ENCODE peak calls at places on chromosomes 12 and 14, in four cellular contexts. I, U, Y and C are unnamed samples.

GRCh38 chr14:54935958-54936357 is 33.3 kb upstream of the GCH1 start:
- DNase-seq in Y (no peak), I (no peak), U (no peak), C (no peak)

GRCh38 chr14:104966261-104967143 is 11.7 kb downstream of the AHNAK2 start:
- DNase-seq in I (no peak), Y (no peak), U (no peak), C (no peak)

GRCh38 chr14:99982449-99983250 is 82.6 kb upstream of the EVL start:
- DNase-seq in Y (no peak), I (no peak), U (peak), C (peak)

GRCh38 chr12:716506-716905 is 35.9 kb upstream of the WNK1 start:
- DNase-seq in Y (no peak), U (no peak), I (no peak), C (no peak)

GRCh38 chr12:126953365-126953889 is 1313.5 kb upstream of the TMEM132C start:
- DNase-seq in U (no peak), Y (no peak), I (no peak), C (no peak)

GRCh38 chr14:31449971-31450610 is 7.2 kb downstream of the DTD2 start:
- DNase-seq in I (no peak), Y (peak), U (peak), C (peak)

GRCh38 chr12:42802688-42803279 is 213.2 kb upstream of the PRICKLE1 start:
- DNase-seq in Y (no peak), I (no peak), U (no peak), C (no peak)

GRCh38 chr14:21142357-21142756 is 13.5 kb downstream of the OR5AU1 start:
- DNase-seq in I (no peak), Y (no peak), U (no peak), C (no peak)

GRCh38 chr12:29895966-29896365 is 112.2 kb upstream of the TMTC1 start:
- DNase-seq in Y (no peak), U (no peak), I (no peak), C (no peak)

GRCh38 chr12:124750149-124750656 is 113.5 kb downstream of the SCARB1 start:
- DNase-seq in I (no peak), Y (no peak), U (no peak), C (no peak)

GRCh38 chr14:57865066-57865449 is 834 bp downstream of the SLC35F4 start:
- DNase-seq in I (no peak), U (no peak), Y (no peak), C (no peak)

GRCh38 chr14:89953602-89954001 is 928 bp downstream of the EFCAB11 start:
- DNase-seq in U (no peak), Y (no peak), I (no peak), C (no peak)

GRCh38 chr14:83467811-83468210 is 1934.2 kb upstream of the SEL1L start:
- DNase-seq in U (no peak), Y (no peak), I (no peak), C (no peak)

GRCh38 chr12:51819851-51820720 is 28.4 kb downstream of the FIGNL2 start:
- DNase-seq in U (no peak), I (no peak), Y (no peak), C (no peak)

GRCh38 chr12:92735131-92735721 is 32.4 kb downstream of the PLEKHG7 start:
- DNase-seq in U (peak), I (no peak), Y (peak), C (peak)

GRCh38 chr12:11130999-11131398 is 3.4 kb downstream of the TAS2R30 start:
- DNase-seq in U (no peak), I (no peak), Y (no peak), C (no peak)

GRCh38 chr14:105844047-105844630 is 317.8 kb downstream of the TMEM121 start:
- DNase-seq in Y (no peak), I (no peak), U (no peak), C (no peak)

GRCh38 chr14:35506927-35507326 is 27.0 kb upstream of the INSM2 start:
- DNase-seq in Y (no peak), I (no peak), U (no peak), C (no peak)

GRCh38 chr14:92495041-92495440 is 18.5 kb upstream of the RIN3 start:
- DNase-seq in U (peak), I (no peak), Y (peak), C (no peak)

GRCh38 chr12:95674631-95675030 is 115.9 kb downstream of the NTN4 start:
- DNase-seq in I (no peak), U (no peak), Y (no peak), C (no peak)

GRCh38 chr14:79802096-79802495 is 409.2 kb downstream of the DIO2 start:
- DNase-seq in U (no peak), Y (no peak), I (no peak), C (no peak)

GRCh38 chr14:102554835-102555819 is 37.3 kb upstream of the RCOR1 start:
- DNase-seq in U (no peak), Y (no peak), I (peak), C (no peak)

GRCh38 chr12:63420206-63420644 is 248.1 kb downstream of the DPY19L2 start:
- DNase-seq in I (no peak), U (peak), Y (peak), C (peak)

GRCh38 chr14:103872492-103873113 is 25.2 kb upstream of the PPP1R13B start:
- DNase-seq in Y (no peak), I (no peak), U (no peak), C (no peak)

GRCh38 chr12:11746024-11746771 is 96.7 kb downstream of the ETV6 start:
- DNase-seq in U (peak), Y (no peak), I (no peak), C (peak)

GRCh38 chr14:69531135-69531534 is 43.5 kb downstream of the CCDC177 start:
- DNase-seq in Y (no peak), U (no peak), I (no peak), C (peak)

GRCh38 chr14:104687601-104688504 is 1.6 kb upstream of the INF2 start:
- DNase-seq in U (peak), I (no peak), Y (no peak), C (peak)

GRCh38 chr12:117000316-117000715 is 89.6 kb downstream of the FBXW8 start:
- DNase-seq in I (no peak), Y (no peak), U (no peak), C (no peak)

GRCh38 chr12:9405861-9406563 is 197.8 kb upstream of the PZP start:
- DNase-seq in I (no peak), Y (no peak), U (no peak), C (no peak)

GRCh38 chr14:101253948-101254347 is 307.3 kb upstream of the DIO3 start:
- DNase-seq in Y (no peak), I (no peak), U (no peak), C (no peak)

GRCh38 chr12:121038861-121039654 is at the start of gene OASL:
- DNase-seq in I (peak), Y (no peak), U (no peak), C (peak)

GRCh38 chr12:88185988-88186387 is 43.9 kb downstream of the TMTC3 start:
- DNase-seq in I (no peak), Y (no peak), U (peak), C (no peak)

GRCh38 chr14:104876251-104876699 is 11.2 kb downstream of the CEP170B start:
- DNase-seq in Y (no peak), U (no peak), I (peak), C (no peak)

GRCh38 chr14:84825481-84825880 is 704.5 kb upstream of the FLRT2 start:
- DNase-seq in I (no peak), Y (no peak), U (peak), C (no peak)

GRCh38 chr12:123150273-123150803 is 552 bp downstream of the PITPNM2 start:
- DNase-seq in U (no peak), I (no peak), Y (no peak), C (no peak)

GRCh38 chr12:82176761-82177490 is 181.3 kb downstream of the CCDC59 start:
- DNase-seq in I (no peak), Y (no peak), U (no peak), C (no peak)